ENCODE peak calls at places on chromosome 21, in five cellular contexts. Z is heart right ventricle, T is tibial nerve, N is thoracic aorta, V is PC-3. J is an unnamed sample.

GRCh38 chr21:44484498-44485253 is 29.4 kb downstream of the LRRC3 start:
- DNase-seq in V (no peak), Z (no peak), T (no peak), N (no peak), J (no peak)

GRCh38 chr21:43676391-43676790 is 17.0 kb downstream of the RRP1B start:
- DNase-seq in T (no peak), Z (no peak), V (no peak), N (no peak), J (no peak)

GRCh38 chr21:21165063-21165645 is 166.9 kb downstream of the NCAM2 start:
- DNase-seq in Z (no peak), T (peak; percentile 26), N (no peak), V (no peak), J (no peak)

GRCh38 chr21:44517175-44517899 is 22.7 kb downstream of the KRTAP10-1 start:
- DNase-seq in V (no peak), T (no peak), N (no peak), Z (no peak), J (no peak)

GRCh38 chr21:29105218-29105617 is 25.2 kb upstream of the MAP3K7CL start:
- DNase-seq in T (no peak), V (peak; percentile 80), Z (no peak), N (no peak), J (no peak)

GRCh38 chr21:19228241-19228640 is 824.7 kb upstream of the TMPRSS15 start:
- DNase-seq in T (no peak), V (no peak), N (no peak), Z (no peak), J (no peak)

GRCh38 chr21:26849428-26850115 is 4.4 kb upstream of the ADAMTS1 start:
- DNase-seq in N (no peak), Z (no peak), V (peak; percentile 74), T (peak; percentile 60), J (no peak)

GRCh38 chr21:44450999-44451398 is 4.3 kb upstream of the LRRC3 start:
- DNase-seq in Z (peak; percentile 8), V (no peak), T (no peak), N (no peak), J (no peak)

GRCh38 chr21:25330266-25330665 is 277.0 kb downstream of the MRPL39 start:
- DNase-seq in T (no peak), N (no peak), Z (no peak), V (peak; percentile 25), J (no peak)

GRCh38 chr21:43808367-43808766 is 19.0 kb downstream of the RRP1 start:
- DNase-seq in V (no peak), Z (no peak), T (no peak), N (no peak), J (no peak)

GRCh38 chr21:25688284-25689035 is 46.2 kb downstream of the ATP5PF start:
- DNase-seq in N (no peak), T (no peak), Z (no peak), V (no peak), J (no peak)

GRCh38 chr21:42737969-42738590 is 84.7 kb downstream of the PDE9A start:
- DNase-seq in V (no peak), Z (peak; percentile 50), N (no peak), T (no peak), J (peak; percentile 63)

GRCh38 chr21:34632498-34632897 is 17.6 kb upstream of the RCAN1 start:
- DNase-seq in N (no peak), Z (no peak), V (no peak), T (no peak), J (no peak)

GRCh38 chr21:14862794-14863720 is 201.7 kb downstream of the NRIP1 start:
- DNase-seq in N (no peak), V (peak; percentile 49), T (no peak), Z (no peak), J (no peak)

GRCh38 chr21:35102488-35103407 is 53.6 kb upstream of the RUNX1 start:
- DNase-seq in N (peak; percentile 2), T (peak; percentile 12), V (no peak), Z (peak; percentile 25), J (peak; percentile 62)

GRCh38 chr21:43957629-43958362 is 54.3 kb upstream of the TRAPPC10 start:
- DNase-seq in N (no peak), T (no peak), Z (no peak), V (no peak), J (no peak)

GRCh38 chr21:26881504-26882228 is 36.5 kb upstream of the ADAMTS1 start:
- DNase-seq in Z (no peak), N (no peak), T (no peak), V (peak; percentile 39), J (no peak)

GRCh38 chr21:34889287-34889536 is 159.9 kb downstream of the RUNX1 start:
- DNase-seq in Z (peak; percentile 54), T (no peak), N (no peak), V (peak; percentile 50), J (peak; percentile 67)

GRCh38 chr21:33080776-33081175 is 10.8 kb downstream of the OLIG1 start:
- DNase-seq in Z (no peak), N (no peak), V (no peak), T (no peak), J (no peak)

GRCh38 chr21:33076600-33077329 is 6.8 kb downstream of the OLIG1 start:
- DNase-seq in N (no peak), V (no peak), T (no peak), Z (no peak), J (no peak)

GRCh38 chr21:33080376-33080775 is 10.4 kb downstream of the OLIG1 start:
- DNase-seq in V (no peak), N (no peak), T (no peak), Z (no peak), J (no peak)

GRCh38 chr21:33075596-33076195 is 5.8 kb downstream of the OLIG1 start:
- DNase-seq in V (no peak), Z (no peak), N (no peak), T (no peak), J (no peak)

DNA sequence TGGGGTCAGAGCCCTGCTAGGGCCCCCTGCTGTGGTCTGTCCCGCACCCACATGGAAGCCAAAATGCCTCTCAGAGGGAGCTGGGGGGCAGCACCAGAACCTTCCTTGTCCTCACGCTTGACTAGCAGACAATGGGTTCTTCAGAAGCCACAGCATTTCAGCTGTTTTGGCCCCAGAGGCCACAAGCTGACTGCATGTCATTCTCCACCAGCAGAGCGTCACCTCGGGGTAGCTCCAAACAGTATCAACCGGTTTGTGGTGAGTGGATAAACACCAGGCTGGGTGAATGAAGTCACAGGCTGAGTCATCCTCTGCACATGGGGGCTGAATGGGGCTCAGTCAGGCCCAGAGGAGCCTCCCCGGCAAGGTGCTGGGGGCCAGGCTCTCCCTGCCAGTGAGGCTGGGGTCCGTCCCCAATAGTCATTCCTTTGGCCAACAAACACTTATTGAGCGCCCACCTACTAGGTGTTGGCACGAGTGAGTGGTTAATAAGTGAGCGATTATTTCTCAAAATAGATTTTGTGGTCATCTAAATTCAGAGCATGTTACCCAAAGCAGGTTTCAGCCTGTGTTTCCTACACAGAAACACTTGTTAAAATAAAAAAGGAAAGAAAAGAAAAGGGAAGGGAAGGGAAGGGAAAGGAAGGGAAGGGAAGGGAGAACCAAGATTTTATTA is 9.1 kb downstream of the OLIG1 start:
- DNase-seq in V (peak; percentile 86), N (no peak), Z (no peak), T (no peak), J (no peak)
- TF ChIP-seq CTCF in V (no peak), N (no peak), Z (no peak), T (no peak), J (no peak)

DNA sequence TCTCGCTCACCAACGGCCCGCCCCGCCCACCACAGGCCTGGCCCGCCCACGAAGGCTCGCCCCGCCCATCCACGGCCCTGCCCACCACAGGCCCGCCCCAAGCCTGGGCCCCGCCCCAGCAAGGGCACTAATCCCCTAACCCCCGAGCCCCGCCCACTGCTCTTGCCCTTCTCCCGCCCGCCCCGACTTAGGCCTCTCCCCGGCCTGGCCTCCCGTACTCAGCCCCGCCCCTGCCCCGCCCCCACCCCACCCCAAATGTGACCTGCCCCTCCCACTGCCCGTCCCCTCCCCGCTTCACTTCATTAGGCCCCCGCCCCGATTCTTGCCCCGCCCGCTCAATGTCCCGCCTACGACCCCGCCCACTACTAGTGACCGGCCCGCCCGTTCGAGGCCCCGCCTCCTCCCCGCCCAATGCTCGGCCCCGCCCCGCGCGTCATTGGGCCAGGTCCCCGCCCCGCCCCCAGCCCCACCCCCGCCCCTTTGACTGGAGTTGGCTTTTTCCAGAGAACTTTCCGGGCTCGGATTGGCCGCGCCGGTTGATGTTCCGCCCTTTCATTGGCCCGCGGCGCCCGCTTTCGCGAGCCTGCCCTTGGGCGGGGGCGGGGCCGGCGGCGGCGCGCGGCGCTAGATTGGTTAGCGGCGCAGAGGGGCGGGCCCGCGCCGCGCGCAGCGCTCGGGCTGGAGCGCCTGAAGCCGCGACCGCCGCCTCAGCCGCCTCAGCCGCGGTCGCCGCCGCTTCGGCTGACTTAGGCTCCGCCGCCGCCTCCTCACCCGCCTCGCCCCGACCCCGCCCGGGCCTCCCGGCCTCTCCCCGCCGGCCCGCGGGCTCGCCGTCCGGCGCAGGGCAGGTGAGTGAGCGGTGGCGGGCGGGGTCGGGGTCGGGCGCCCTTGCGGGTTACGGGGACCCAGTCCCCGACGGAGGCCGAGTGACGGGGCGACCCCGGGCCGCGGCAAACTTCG is at the start of gene PCBP3:
- DNase-seq in Z (peak; percentile 98), T (peak; percentile 97), V (peak; percentile 96), N (peak; percentile 96), J (peak; percentile 94)
- H3K4me3 ChIP-seq in Z (peak within 1 kb of the TSS; percentile 59), T (peak within 1 kb of the TSS; percentile 36), V (peak within 1 kb of the TSS; percentile 66), N (peak within 1 kb of the TSS; percentile 67), J (peak within 1 kb of the TSS; percentile 57)

DNA sequence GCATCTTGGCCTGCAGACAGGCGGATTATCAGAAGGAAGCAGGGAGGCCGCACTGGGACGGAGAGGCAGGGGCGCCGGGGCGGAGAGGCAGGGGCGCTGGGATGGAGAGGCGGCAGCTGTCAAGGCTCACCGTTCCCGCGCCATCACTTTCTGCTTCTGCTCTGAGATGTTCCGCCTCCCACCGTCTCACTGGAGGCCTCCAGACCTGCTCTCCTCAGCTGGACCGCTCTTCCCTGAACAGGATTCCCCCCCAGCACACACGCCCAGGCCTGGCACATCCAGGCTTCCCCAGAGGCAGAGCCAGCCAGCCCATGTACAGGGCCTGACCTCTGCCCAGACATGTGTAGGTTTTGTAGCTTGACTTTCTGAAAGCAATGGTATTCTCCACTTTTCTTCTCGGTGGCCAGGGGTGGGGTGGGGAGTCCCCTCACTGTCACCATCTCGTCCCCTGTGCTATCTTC is 84.1 kb downstream of the RIPK4 start:
- DNase-seq in N (no peak), T (no peak), Z (no peak), V (no peak), J (no peak)
- H3K27ac ChIP-seq in N (no peak overlapping the region), T (no peak overlapping the region), Z (no peak overlapping the region), V (peak overlapping the region; percentile 98), J (no peak overlapping the region)

DNA sequence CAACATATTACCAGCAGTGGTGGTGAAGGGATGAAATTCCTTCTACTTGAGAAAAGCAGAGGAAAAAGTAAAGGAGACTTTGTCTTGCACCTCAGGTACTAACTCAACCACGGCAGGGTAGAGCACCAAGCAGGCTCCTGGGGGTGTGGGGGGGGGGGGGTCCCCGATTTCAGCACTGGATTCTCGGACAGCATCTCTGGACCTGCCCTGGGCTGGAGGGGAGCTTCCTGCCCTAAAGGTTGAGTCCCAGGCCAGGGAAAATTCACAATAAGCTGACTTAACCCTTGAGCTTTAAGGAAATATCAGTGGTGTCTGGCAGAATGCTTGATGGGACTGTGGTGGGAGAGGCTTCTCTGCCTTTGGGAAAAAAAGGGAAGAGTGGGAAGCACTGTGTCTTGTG is 233.2 kb upstream of the CXADR start:
- DNase-seq in V (no peak), Z (no peak), N (no peak), T (no peak), J (no peak)
- TF ChIP-seq CTCF in V (no peak), Z (no peak), N (no peak), T (no peak), J (no peak)

GRCh38 chr21:38809170-38809878 is 3.6 kb downstream of the ETS2 start:
- DNase-seq in V (no peak), Z (no peak), N (no peak), T (no peak), J (no peak)
- H3K4me3 ChIP-seq in V (peak overlapping the region; percentile 88), Z (peak overlapping the region; percentile 92), N (peak overlapping the region; percentile 82), T (peak overlapping the region; percentile 72), J (no peak overlapping the region)